ENCODE peak calls at places on chromosomes 6 and 20, in nine cellular contexts. One of them, this sample, is unnamed.
A peak's percentile ranks its signal among the peaks of the same experiment; 100 is the strongest.

GRCh38 chr20:62918137-62918536 is 8.2 kb downstream of the DIDO1 start:
- DNase-seq in EH: no peak
- DNase-seq in NCI-H774: no peak
- DNase-seq in lung microvascular endothelial cell: no peak
- DNase-seq in brain microvascular endothelial cell: no peak
- DNase-seq in stimulated activated CD4-positive, alpha-beta T cell treated with anti-CD3 and anti-CD28 coated beads, Interleukin-4, amount 100 ng/mL, for 4 hours: no peak
- DNase-seq in hepatocyte: no peak
- DNase-seq in SK-MEL-5: no peak
- DNase-seq in GM13976: no peak
- DNase-seq in this sample: no peak

GRCh38 chr6:147888374-147888773 is 379.9 kb downstream of the SAMD5 start:
- DNase-seq in EH: no peak
- DNase-seq in NCI-H774: no peak
- DNase-seq in lung microvascular endothelial cell: no peak
- DNase-seq in brain microvascular endothelial cell: no peak
- DNase-seq in stimulated activated CD4-positive, alpha-beta T cell treated with anti-CD3 and anti-CD28 coated beads, Interleukin-4, amount 100 ng/mL, for 4 hours: no peak
- DNase-seq in hepatocyte: no peak
- DNase-seq in SK-MEL-5: no peak
- DNase-seq in GM13976: no peak
- DNase-seq in this sample: no peak

GRCh38 chr6:48765352-48765961 is 654.5 kb upstream of the PTCHD4 start:
- DNase-seq in EH: peak; percentile 66
- DNase-seq in NCI-H774: peak; percentile 44
- DNase-seq in lung microvascular endothelial cell: peak; percentile 64
- DNase-seq in brain microvascular endothelial cell: peak; percentile 57
- DNase-seq in stimulated activated CD4-positive, alpha-beta T cell treated with anti-CD3 and anti-CD28 coated beads, Interleukin-4, amount 100 ng/mL, for 4 hours: no peak
- DNase-seq in hepatocyte: peak; percentile 75
- DNase-seq in SK-MEL-5: peak; percentile 76
- DNase-seq in GM13976: peak; percentile 10
- DNase-seq in this sample: peak; percentile 22

GRCh38 chr6:166615059-166615770 is 11.8 kb downstream of the RPS6KA2 start:
- DNase-seq in EH: peak; percentile 67
- DNase-seq in NCI-H774: no peak
- DNase-seq in lung microvascular endothelial cell: peak; percentile 78
- DNase-seq in brain microvascular endothelial cell: peak; percentile 27
- DNase-seq in stimulated activated CD4-positive, alpha-beta T cell treated with anti-CD3 and anti-CD28 coated beads, Interleukin-4, amount 100 ng/mL, for 4 hours: no peak
- DNase-seq in hepatocyte: no peak
- DNase-seq in SK-MEL-5: no peak
- DNase-seq in GM13976: no peak
- DNase-seq in this sample: no peak

GRCh38 chr20:13422637-13423036 is 201.6 kb downstream of the ISM1 start:
- DNase-seq in EH: no peak
- DNase-seq in NCI-H774: no peak
- DNase-seq in lung microvascular endothelial cell: no peak
- DNase-seq in brain microvascular endothelial cell: no peak
- DNase-seq in stimulated activated CD4-positive, alpha-beta T cell treated with anti-CD3 and anti-CD28 coated beads, Interleukin-4, amount 100 ng/mL, for 4 hours: no peak
- DNase-seq in hepatocyte: no peak
- DNase-seq in SK-MEL-5: no peak
- DNase-seq in GM13976: no peak
- DNase-seq in this sample: no peak

GRCh38 chr6:30556964-30557682 is at the start of gene PRR3:
- DNase-seq in EH: peak; percentile 93
- DNase-seq in NCI-H774: peak; percentile 90
- DNase-seq in lung microvascular endothelial cell: peak; percentile 87
- DNase-seq in brain microvascular endothelial cell: peak; percentile 91
- DNase-seq in stimulated activated CD4-positive, alpha-beta T cell treated with anti-CD3 and anti-CD28 coated beads, Interleukin-4, amount 100 ng/mL, for 4 hours: peak; percentile 74
- DNase-seq in hepatocyte: peak; percentile 89
- DNase-seq in SK-MEL-5: peak; percentile 92
- DNase-seq in GM13976: peak; percentile 83
- DNase-seq in this sample: peak; percentile 87

GRCh38 chr6:79640146-79641111 is 9.3 kb downstream of the SH3BGRL2 start:
- DNase-seq in EH: no peak
- DNase-seq in NCI-H774: no peak
- DNase-seq in lung microvascular endothelial cell: peak; percentile 28
- DNase-seq in brain microvascular endothelial cell: no peak
- DNase-seq in stimulated activated CD4-positive, alpha-beta T cell treated with anti-CD3 and anti-CD28 coated beads, Interleukin-4, amount 100 ng/mL, for 4 hours: no peak
- DNase-seq in hepatocyte: no peak
- DNase-seq in SK-MEL-5: no peak
- DNase-seq in GM13976: no peak
- DNase-seq in this sample: peak; percentile 59

GRCh38 chr20:34637245-34638185 is 39.4 kb downstream of the PIGU start:
- DNase-seq in EH: peak; percentile 80
- DNase-seq in NCI-H774: no peak
- DNase-seq in lung microvascular endothelial cell: peak; percentile 30
- DNase-seq in brain microvascular endothelial cell: peak; percentile 61
- DNase-seq in stimulated activated CD4-positive, alpha-beta T cell treated with anti-CD3 and anti-CD28 coated beads, Interleukin-4, amount 100 ng/mL, for 4 hours: no peak
- DNase-seq in hepatocyte: no peak
- DNase-seq in SK-MEL-5: peak; percentile 94
- DNase-seq in GM13976: no peak
- DNase-seq in this sample: no peak

GRCh38 chr6:151036869-151037680 is 171.6 kb downstream of the MTHFD1L start:
- DNase-seq in EH: no peak
- DNase-seq in NCI-H774: no peak
- DNase-seq in lung microvascular endothelial cell: peak; percentile 95
- DNase-seq in brain microvascular endothelial cell: peak; percentile 82
- DNase-seq in stimulated activated CD4-positive, alpha-beta T cell treated with anti-CD3 and anti-CD28 coated beads, Interleukin-4, amount 100 ng/mL, for 4 hours: no peak
- DNase-seq in hepatocyte: no peak
- DNase-seq in SK-MEL-5: no peak
- DNase-seq in GM13976: no peak
- DNase-seq in this sample: no peak

GRCh38 chr20:34632870-34633452 is 43.9 kb downstream of the PIGU start:
- DNase-seq in EH: no peak
- DNase-seq in NCI-H774: no peak
- DNase-seq in lung microvascular endothelial cell: no peak
- DNase-seq in brain microvascular endothelial cell: no peak
- DNase-seq in stimulated activated CD4-positive, alpha-beta T cell treated with anti-CD3 and anti-CD28 coated beads, Interleukin-4, amount 100 ng/mL, for 4 hours: no peak
- DNase-seq in hepatocyte: no peak
- DNase-seq in SK-MEL-5: no peak
- DNase-seq in GM13976: no peak
- DNase-seq in this sample: no peak

GRCh38 chr6:63689421-63689820 is 53.8 kb downstream of the PHF3 start:
- DNase-seq in EH: no peak
- DNase-seq in NCI-H774: no peak
- DNase-seq in lung microvascular endothelial cell: no peak
- DNase-seq in brain microvascular endothelial cell: no peak
- DNase-seq in stimulated activated CD4-positive, alpha-beta T cell treated with anti-CD3 and anti-CD28 coated beads, Interleukin-4, amount 100 ng/mL, for 4 hours: no peak
- DNase-seq in hepatocyte: no peak
- DNase-seq in SK-MEL-5: peak; percentile 57
- DNase-seq in GM13976: no peak
- DNase-seq in this sample: no peak

GRCh38 chr6:71855406-71855805 is 30.9 kb upstream of the RIMS1 start:
- DNase-seq in EH: peak; percentile 9
- DNase-seq in NCI-H774: no peak
- DNase-seq in lung microvascular endothelial cell: peak; percentile 1
- DNase-seq in brain microvascular endothelial cell: no peak
- DNase-seq in stimulated activated CD4-positive, alpha-beta T cell treated with anti-CD3 and anti-CD28 coated beads, Interleukin-4, amount 100 ng/mL, for 4 hours: no peak
- DNase-seq in hepatocyte: no peak
- DNase-seq in SK-MEL-5: peak; percentile 2
- DNase-seq in GM13976: peak; percentile 21
- DNase-seq in this sample: no peak

This sample was measured in SK-N-SH.